ENCODE peak calls at places on chromosomes 2 and 18, in six cellular contexts. One of them, this sample, is unnamed.

GRCh38 chr18:57864615-57865121 is 61.6 kb upstream of the ATP8B1 start:
- DNase-seq in NCI-H1417: peak; percentile 37
- DNase-seq in cardiac muscle cell: no peak
- DNase-seq in CD4-positive, alpha-beta T cell: no peak
- DNase-seq in progenitor cell of endocrine pancreas: no peak
- DNase-seq in anterior cingulate cortex: no peak
- DNase-seq in this sample: no peak

GRCh38 chr2:171878481-171878993 is 15.5 kb downstream of the SLC25A12 start:
- DNase-seq in anterior cingulate cortex: no peak
- DNase-seq in progenitor cell of endocrine pancreas: no peak
- DNase-seq in CD4-positive, alpha-beta T cell: no peak
- DNase-seq in cardiac muscle cell: peak; percentile 90
- DNase-seq in NCI-H1417: no peak
- DNase-seq in this sample: no peak

GRCh38 chr2:33229646-33230045 is 246.8 kb upstream of the RASGRP3 start:
- DNase-seq in progenitor cell of endocrine pancreas: no peak
- DNase-seq in cardiac muscle cell: no peak
- DNase-seq in NCI-H1417: no peak
- DNase-seq in anterior cingulate cortex: no peak
- DNase-seq in CD4-positive, alpha-beta T cell: no peak
- DNase-seq in this sample: no peak

GRCh38 chr2:240432430-240432819 is 3.0 kb upstream of the GPC1 start:
- DNase-seq in progenitor cell of endocrine pancreas: no peak
- DNase-seq in CD4-positive, alpha-beta T cell: no peak
- DNase-seq in NCI-H1417: no peak
- DNase-seq in anterior cingulate cortex: no peak
- DNase-seq in cardiac muscle cell: no peak
- DNase-seq in this sample: peak; percentile 11

GRCh38 chr2:122635649-122636496 is 880.4 kb downstream of the TSN start:
- DNase-seq in NCI-H1417: no peak
- DNase-seq in CD4-positive, alpha-beta T cell: no peak
- DNase-seq in cardiac muscle cell: peak; percentile 24
- DNase-seq in progenitor cell of endocrine pancreas: no peak
- DNase-seq in anterior cingulate cortex: no peak
- DNase-seq in this sample: no peak

GRCh38 chr2:71313016-71313766 is 18.4 kb upstream of the ZNF638 start:
- DNase-seq in NCI-H1417: no peak
- DNase-seq in CD4-positive, alpha-beta T cell: no peak
- DNase-seq in progenitor cell of endocrine pancreas: no peak
- DNase-seq in anterior cingulate cortex: no peak
- DNase-seq in cardiac muscle cell: no peak
- DNase-seq in this sample: no peak

GRCh38 chr2:109324859-109325258 is 195.9 kb downstream of the SH3RF3 start:
- DNase-seq in NCI-H1417: no peak
- DNase-seq in anterior cingulate cortex: no peak
- DNase-seq in progenitor cell of endocrine pancreas: no peak
- DNase-seq in CD4-positive, alpha-beta T cell: no peak
- DNase-seq in cardiac muscle cell: peak; percentile 98
- DNase-seq in this sample: no peak

GRCh38 chr2:101828267-101829017 is 130.9 kb downstream of the MAP4K4 start:
- DNase-seq in anterior cingulate cortex: no peak
- DNase-seq in progenitor cell of endocrine pancreas: no peak
- DNase-seq in NCI-H1417: no peak
- DNase-seq in CD4-positive, alpha-beta T cell: no peak
- DNase-seq in cardiac muscle cell: peak; percentile 62
- DNase-seq in this sample: no peak

GRCh38 chr2:70923378-70924015 is 12.2 kb upstream of the ATP6V1B1 start:
- DNase-seq in CD4-positive, alpha-beta T cell: no peak
- DNase-seq in NCI-H1417: peak; percentile 42
- DNase-seq in progenitor cell of endocrine pancreas: no peak
- DNase-seq in cardiac muscle cell: no peak
- DNase-seq in anterior cingulate cortex: no peak
- DNase-seq in this sample: no peak

GRCh38 chr2:34266908-34267697 is 668.0 kb upstream of the FAM98A start:
- DNase-seq in CD4-positive, alpha-beta T cell: no peak
- DNase-seq in progenitor cell of endocrine pancreas: no peak
- DNase-seq in cardiac muscle cell: no peak
- DNase-seq in NCI-H1417: peak; percentile 14
- DNase-seq in anterior cingulate cortex: no peak
- DNase-seq in this sample: no peak

GRCh38 chr2:169131587-169132512 is 62.5 kb downstream of the DHRS9 start:
- DNase-seq in progenitor cell of endocrine pancreas: no peak
- DNase-seq in CD4-positive, alpha-beta T cell: no peak
- DNase-seq in NCI-H1417: peak; percentile 47
- DNase-seq in anterior cingulate cortex: no peak
- DNase-seq in cardiac muscle cell: peak; percentile 78
- DNase-seq in this sample: no peak

GRCh38 chr2:206488623-206489022 is 45.3 kb downstream of the ADAM23 start:
- DNase-seq in anterior cingulate cortex: no peak
- DNase-seq in NCI-H1417: no peak
- DNase-seq in progenitor cell of endocrine pancreas: no peak
- DNase-seq in CD4-positive, alpha-beta T cell: no peak
- DNase-seq in cardiac muscle cell: no peak
- DNase-seq in this sample: no peak

GRCh38 chr2:149860276-149860921 is 272.8 kb upstream of the MMADHC start:
- DNase-seq in anterior cingulate cortex: no peak
- DNase-seq in CD4-positive, alpha-beta T cell: no peak
- DNase-seq in progenitor cell of endocrine pancreas: no peak
- DNase-seq in cardiac muscle cell: peak; percentile 97
- DNase-seq in NCI-H1417: no peak
- DNase-seq in this sample: no peak

GRCh38 chr18:58671122-58671940 is at the start of gene MALT1:
- DNase-seq in NCI-H1417: peak; percentile 98
- DNase-seq in anterior cingulate cortex: peak; percentile 91
- DNase-seq in CD4-positive, alpha-beta T cell: peak; percentile 94
- DNase-seq in progenitor cell of endocrine pancreas: peak; percentile 95
- DNase-seq in cardiac muscle cell: peak; percentile 94
- DNase-seq in this sample: peak; percentile 98

GRCh38 chr2:163133602-163134001 is 295.0 kb upstream of the KCNH7 start:
- DNase-seq in NCI-H1417: no peak
- DNase-seq in progenitor cell of endocrine pancreas: no peak
- DNase-seq in cardiac muscle cell: peak; percentile 18
- DNase-seq in CD4-positive, alpha-beta T cell: no peak
- DNase-seq in anterior cingulate cortex: no peak
- DNase-seq in this sample: no peak

GRCh38 chr18:55301836-55302235 is 286.2 kb downstream of the TCF4 start:
- DNase-seq in progenitor cell of endocrine pancreas: no peak
- DNase-seq in anterior cingulate cortex: no peak
- DNase-seq in NCI-H1417: peak; percentile 72
- DNase-seq in cardiac muscle cell: no peak
- DNase-seq in CD4-positive, alpha-beta T cell: no peak
- DNase-seq in this sample: no peak

GRCh38 chr18:55152801-55153200 is 193.5 kb upstream of the CCDC68 start:
- DNase-seq in progenitor cell of endocrine pancreas: no peak
- DNase-seq in CD4-positive, alpha-beta T cell: no peak
- DNase-seq in cardiac muscle cell: peak; percentile 51
- DNase-seq in anterior cingulate cortex: no peak
- DNase-seq in NCI-H1417: no peak
- DNase-seq in this sample: no peak

GRCh38 chr2:162838141-162838500 is 446 bp downstream of the KCNH7 start:
- DNase-seq in cardiac muscle cell: no peak
- DNase-seq in NCI-H1417: peak; percentile 77
- DNase-seq in progenitor cell of endocrine pancreas: no peak
- DNase-seq in anterior cingulate cortex: no peak
- DNase-seq in CD4-positive, alpha-beta T cell: no peak
- DNase-seq in this sample: no peak

GRCh38 chr18:34631071-34631470 is 79.0 kb upstream of the DTNA start:
- DNase-seq in CD4-positive, alpha-beta T cell: no peak
- DNase-seq in cardiac muscle cell: no peak
- DNase-seq in anterior cingulate cortex: no peak
- DNase-seq in NCI-H1417: peak; percentile 78
- DNase-seq in progenitor cell of endocrine pancreas: no peak
- DNase-seq in this sample: no peak

GRCh38 chr2:239239607-239240479 is 161.0 kb downstream of the HDAC4 start:
- DNase-seq in CD4-positive, alpha-beta T cell: no peak
- DNase-seq in progenitor cell of endocrine pancreas: no peak
- DNase-seq in cardiac muscle cell: peak; percentile 33
- DNase-seq in NCI-H1417: no peak
- DNase-seq in anterior cingulate cortex: peak; percentile 66
- DNase-seq in this sample: no peak

GRCh38 chr2:62196278-62196901 is 475 bp downstream of the B3GNT2 start:
- DNase-seq in anterior cingulate cortex: peak; percentile 52
- DNase-seq in NCI-H1417: peak; percentile 83
- DNase-seq in CD4-positive, alpha-beta T cell: peak; percentile 48
- DNase-seq in progenitor cell of endocrine pancreas: peak; percentile 49
- DNase-seq in cardiac muscle cell: no peak
- DNase-seq in this sample: peak; percentile 64

GRCh38 chr2:202375006-202375610 is 1.0 kb upstream of the BMPR2 start:
- DNase-seq in CD4-positive, alpha-beta T cell: peak; percentile 33
- DNase-seq in cardiac muscle cell: peak; percentile 93
- DNase-seq in progenitor cell of endocrine pancreas: peak; percentile 39
- DNase-seq in NCI-H1417: peak; percentile 91
- DNase-seq in anterior cingulate cortex: peak; percentile 51
- DNase-seq in this sample: peak; percentile 60

This sample was measured in activated T-cell treated with anti-CD3 and anti-CD28 coated beads, Interleukin-2, amount 50 U/mL, for 1 hour.